ENCODE peak calls at places on chromosomes 7 and 10, in four cellular contexts. One of them, this sample, is unnamed.

GRCh38 chr10:50416885-50417284 is 165.6 kb upstream of the ASAH2 start:
- DNase-seq in DND-41: no peak
- DNase-seq in GM23248: peak; percentile 23
- DNase-seq in breast epithelium: no peak
- DNase-seq in this sample: no peak

GRCh38 chr7:111096997-111097396 is 6.1 kb downstream of the LRRN3 start:
- DNase-seq in DND-41: no peak
- DNase-seq in breast epithelium: no peak
- DNase-seq in GM23248: no peak
- DNase-seq in this sample: no peak

GRCh38 chr7:151276651-151277590 is 28.4 kb upstream of the SMARCD3 start:
- DNase-seq in breast epithelium: no peak
- DNase-seq in DND-41: peak; percentile 68
- DNase-seq in GM23248: peak; percentile 79
- DNase-seq in this sample: peak; percentile 90

GRCh38 chr7:142860968-142861367 is 6.1 kb downstream of the EPHB6 start:
- DNase-seq in DND-41: no peak
- DNase-seq in breast epithelium: no peak
- DNase-seq in GM23248: no peak
- DNase-seq in this sample: no peak

GRCh38 chr10:68408898-68409518 is 1.9 kb upstream of the RUFY2 start:
- DNase-seq in breast epithelium: no peak
- DNase-seq in GM23248: no peak
- DNase-seq in DND-41: no peak
- DNase-seq in this sample: no peak

GRCh38 chr10:121309164-121309563 is 289.1 kb downstream of the FGFR2 start:
- DNase-seq in DND-41: no peak
- DNase-seq in GM23248: no peak
- DNase-seq in breast epithelium: no peak
- DNase-seq in this sample: no peak

GRCh38 chr7:129855234-129855673 is 97.5 kb downstream of the UBE2H start:
- DNase-seq in breast epithelium: no peak
- DNase-seq in GM23248: peak; percentile 91
- DNase-seq in DND-41: no peak
- DNase-seq in this sample: no peak

GRCh38 chr7:124029789-124030188 is 3.1 kb downstream of the TMEM229A start:
- DNase-seq in breast epithelium: no peak
- DNase-seq in GM23248: no peak
- DNase-seq in DND-41: no peak
- DNase-seq in this sample: no peak

GRCh38 chr10:49441488-49442476 is 45.9 kb upstream of the DRGX start:
- DNase-seq in breast epithelium: no peak
- DNase-seq in DND-41: no peak
- DNase-seq in GM23248: no peak
- DNase-seq in this sample: no peak

GRCh38 chr7:391411-391951 is 101.5 kb downstream of the FOXL3 start:
- DNase-seq in DND-41: no peak
- DNase-seq in breast epithelium: peak; percentile 51
- DNase-seq in GM23248: no peak
- DNase-seq in this sample: peak; percentile 78

GRCh38 chr10:35572583-35572982 is 32.6 kb upstream of the GJD4 start:
- DNase-seq in DND-41: no peak
- DNase-seq in breast epithelium: no peak
- DNase-seq in GM23248: peak; percentile 56
- DNase-seq in this sample: no peak

GRCh38 chr7:75866497-75867389 is 12.1 kb upstream of the RHBDD2 start:
- DNase-seq in breast epithelium: no peak
- DNase-seq in GM23248: peak; percentile 77
- DNase-seq in DND-41: peak; percentile 25
- DNase-seq in this sample: peak; percentile 84

GRCh38 chr10:51092402-51092801 is 18.1 kb downstream of the PRKG1 start:
- DNase-seq in breast epithelium: no peak
- DNase-seq in DND-41: no peak
- DNase-seq in GM23248: peak; percentile 58
- DNase-seq in this sample: no peak

GRCh38 chr7:1403844-1404404 is 55.3 kb downstream of the MICALL2 start:
- DNase-seq in GM23248: peak; percentile 70
- DNase-seq in DND-41: no peak
- DNase-seq in breast epithelium: no peak
- DNase-seq in this sample: peak; percentile 78

GRCh38 chr10:21509391-21510217 is 15.9 kb downstream of the SKIDA1 start:
- DNase-seq in DND-41: no peak
- DNase-seq in breast epithelium: no peak
- DNase-seq in GM23248: peak; percentile 46
- DNase-seq in this sample: peak; percentile 82

GRCh38 chr10:4082851-4083250 is 297.8 kb upstream of the KLF6 start:
- DNase-seq in breast epithelium: no peak
- DNase-seq in DND-41: no peak
- DNase-seq in GM23248: peak; percentile 9
- DNase-seq in this sample: no peak

GRCh38 chr7:6443372-6443941 is 4.3 kb downstream of the DAGLB start:
- DNase-seq in GM23248: peak; percentile 97
- DNase-seq in breast epithelium: no peak
- DNase-seq in DND-41: no peak
- DNase-seq in this sample: no peak

GRCh38 chr10:60649485-60650271 is 128.6 kb upstream of the CDK1 start:
- DNase-seq in breast epithelium: no peak
- DNase-seq in DND-41: no peak
- DNase-seq in GM23248: no peak
- DNase-seq in this sample: no peak

GRCh38 chr7:68604516-68604915 is 993.8 kb upstream of the AUTS2 start:
- DNase-seq in breast epithelium: no peak
- DNase-seq in GM23248: no peak
- DNase-seq in DND-41: no peak
- DNase-seq in this sample: no peak

GRCh38 chr10:101775273-101776131 is at the start of gene FGF8:
- DNase-seq in breast epithelium: no peak
- DNase-seq in DND-41: no peak
- DNase-seq in GM23248: peak; percentile 36
- DNase-seq in this sample: peak; percentile 15

GRCh38 chr7:139648941-139649425 is 125.5 kb downstream of the CLEC2L start:
- DNase-seq in breast epithelium: no peak
- DNase-seq in GM23248: no peak
- DNase-seq in DND-41: no peak
- DNase-seq in this sample: peak; percentile 86

GRCh38 chr10:116053910-116054309 is 219.1 kb downstream of the GFRA1 start:
- DNase-seq in DND-41: no peak
- DNase-seq in GM23248: no peak
- DNase-seq in breast epithelium: no peak
- DNase-seq in this sample: no peak

GRCh38 chr10:42519761-42520460 is 118.5 kb downstream of the ZNF33B start:
- DNase-seq in DND-41: no peak
- DNase-seq in breast epithelium: no peak
- DNase-seq in GM23248: peak; percentile 3
- DNase-seq in this sample: no peak

GRCh38 chr7:519974-520458 is 370 bp upstream of the PDGFA start:
- DNase-seq in DND-41: peak; percentile 84
- DNase-seq in GM23248: peak; percentile 83
- DNase-seq in breast epithelium: no peak
- DNase-seq in this sample: peak; percentile 93

GRCh38 chr7:36473454-36474282 is 84.0 kb downstream of the ANLN start:
- DNase-seq in DND-41: peak; percentile 58
- DNase-seq in breast epithelium: no peak
- DNase-seq in GM23248: peak; percentile 51
- DNase-seq in this sample: no peak

GRCh38 chr7:85285502-85285901 is 98.6 kb upstream of the SEMA3D start:
- DNase-seq in DND-41: no peak
- DNase-seq in GM23248: no peak
- DNase-seq in breast epithelium: no peak
- DNase-seq in this sample: no peak

GRCh38 chr7:68994841-68995240 is 603.4 kb upstream of the AUTS2 start:
- DNase-seq in breast epithelium: no peak
- DNase-seq in DND-41: no peak
- DNase-seq in GM23248: no peak
- DNase-seq in this sample: no peak

GRCh38 chr10:114458955-114459354 is 54.7 kb upstream of the AFAP1L2 start:
- DNase-seq in breast epithelium: no peak
- DNase-seq in DND-41: peak; percentile 26
- DNase-seq in GM23248: peak; percentile 24
- DNase-seq in this sample: peak; percentile 51

GRCh38 chr7:129952164-129952652 is 552 bp downstream of the UBE2H start:
- DNase-seq in DND-41: peak; percentile 12
- DNase-seq in breast epithelium: peak; percentile 58
- DNase-seq in GM23248: peak; percentile 70
- DNase-seq in this sample: peak; percentile 69

GRCh38 chr7:47091141-47091540 is 490.8 kb downstream of the TNS3 start:
- DNase-seq in DND-41: no peak
- DNase-seq in breast epithelium: no peak
- DNase-seq in GM23248: peak; percentile 67
- DNase-seq in this sample: no peak

GRCh38 chr7:64881461-64882287 is 21.4 kb upstream of the ZNF273 start:
- DNase-seq in GM23248: no peak
- DNase-seq in breast epithelium: no peak
- DNase-seq in DND-41: no peak
- DNase-seq in this sample: no peak

GRCh38 chr10:35493196-35494118 is 111.7 kb upstream of the GJD4 start:
- DNase-seq in breast epithelium: no peak
- DNase-seq in DND-41: no peak
- DNase-seq in GM23248: no peak
- DNase-seq in this sample: no peak

DNA sequence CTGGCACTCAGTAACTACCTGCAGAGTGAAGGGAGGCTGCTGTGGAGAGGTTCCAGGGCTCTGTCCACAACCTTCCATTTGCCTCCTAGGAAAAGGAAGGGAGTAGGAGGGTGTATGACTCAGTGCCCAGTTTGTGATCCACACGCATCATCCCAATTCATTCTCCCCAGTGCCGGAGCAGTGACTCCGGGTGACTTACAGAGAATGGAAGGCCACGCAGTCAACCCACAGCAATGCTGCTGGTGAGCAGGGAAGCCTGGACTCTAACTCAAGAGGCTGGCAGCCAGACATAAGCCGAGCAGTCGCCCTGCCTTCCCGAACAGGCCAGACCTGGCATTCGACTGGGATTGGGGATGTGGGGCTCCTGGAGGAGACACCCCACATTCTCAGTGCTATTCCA is 139.9 kb downstream of the SH3PXD2A start:
- DNase-seq in DND-41: no peak
- DNase-seq in GM23248: peak; percentile 99
- DNase-seq in breast epithelium: no peak
- DNase-seq in this sample: no peak
- H3K4me1 ChIP-seq in DND-41: no peaks in the 10 kb centered on the region
- H3K4me1 ChIP-seq in GM23248: peaks cover 12% of the 10 kb centered on the region
- H3K4me1 ChIP-seq in breast epithelium: peaks cover 5% of the 10 kb centered on the region
- H3K4me1 ChIP-seq in this sample: no peaks in the 10 kb centered on the region

DNA sequence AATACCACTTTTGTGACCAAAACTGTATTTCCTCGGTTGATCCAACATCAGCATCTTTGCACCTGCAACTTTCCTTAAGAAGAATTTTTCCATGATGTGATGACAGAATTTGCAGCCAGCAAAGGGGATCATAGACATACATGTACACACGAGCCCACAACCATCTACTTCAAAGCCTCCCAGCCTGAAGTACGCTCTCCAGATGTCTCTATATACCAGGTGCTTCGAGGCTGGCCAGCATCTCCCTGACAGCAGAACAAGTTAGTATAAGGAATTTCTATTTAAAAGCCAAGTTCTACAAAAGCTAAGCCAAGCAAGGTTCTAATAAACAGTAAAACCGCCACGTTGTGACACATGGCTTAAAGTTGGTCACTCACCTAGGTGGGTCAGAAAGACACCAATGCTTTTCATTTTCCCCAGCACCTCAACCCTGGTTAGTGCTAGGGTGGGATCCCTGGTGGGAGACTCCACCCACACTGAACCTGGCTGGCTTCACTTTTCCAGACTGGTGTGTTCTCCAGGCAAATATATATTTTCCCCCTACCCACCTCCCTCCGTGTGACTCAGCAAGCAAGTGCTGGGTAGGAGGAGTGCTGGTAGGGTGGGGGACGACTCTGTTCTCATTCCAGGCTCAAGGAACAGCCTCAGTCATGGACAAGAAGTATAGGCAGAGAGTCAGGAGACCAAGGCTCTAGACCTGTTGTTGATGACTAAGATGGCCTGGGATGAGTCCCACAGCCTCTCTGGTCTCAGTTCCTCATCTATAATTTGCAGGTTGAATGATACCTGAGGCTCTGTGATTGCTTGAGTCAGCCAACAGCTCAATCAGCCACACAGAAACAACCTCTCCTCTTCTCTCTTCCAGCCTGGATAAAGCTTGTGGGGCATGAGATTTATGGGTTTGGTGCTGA is 328.2 kb downstream of the KCNMA1 start:
- DNase-seq in DND-41: no peak
- DNase-seq in breast epithelium: no peak
- DNase-seq in GM23248: no peak
- DNase-seq in this sample: no peak
- H3K27ac ChIP-seq in DND-41: no peak overlapping the region
- H3K27ac ChIP-seq in breast epithelium: no peak overlapping the region
- H3K27ac ChIP-seq in GM23248: no peak overlapping the region
- H3K27ac ChIP-seq in this sample: no peak overlapping the region

GRCh38 chr7:107173191-107173590 is 4.4 kb downstream of the HBP1 start:
- DNase-seq in DND-41: no peak
- DNase-seq in GM23248: no peak
- DNase-seq in breast epithelium: no peak
- DNase-seq in this sample: no peak

GRCh38 chr7:107171496-107171895 is 2.7 kb downstream of the HBP1 start:
- DNase-seq in breast epithelium: no peak
- DNase-seq in GM23248: no peak
- DNase-seq in DND-41: no peak
- DNase-seq in this sample: no peak

GRCh38 chr7:107173691-107174406 is 5.0 kb downstream of the HBP1 start:
- DNase-seq in GM23248: no peak
- DNase-seq in DND-41: no peak
- DNase-seq in breast epithelium: no peak
- DNase-seq in this sample: no peak

GRCh38 chr7:107170051-107170661 is 1.4 kb downstream of the HBP1 start:
- DNase-seq in breast epithelium: no peak
- DNase-seq in GM23248: peak; percentile 31
- DNase-seq in DND-41: no peak
- DNase-seq in this sample: no peak

DNA sequence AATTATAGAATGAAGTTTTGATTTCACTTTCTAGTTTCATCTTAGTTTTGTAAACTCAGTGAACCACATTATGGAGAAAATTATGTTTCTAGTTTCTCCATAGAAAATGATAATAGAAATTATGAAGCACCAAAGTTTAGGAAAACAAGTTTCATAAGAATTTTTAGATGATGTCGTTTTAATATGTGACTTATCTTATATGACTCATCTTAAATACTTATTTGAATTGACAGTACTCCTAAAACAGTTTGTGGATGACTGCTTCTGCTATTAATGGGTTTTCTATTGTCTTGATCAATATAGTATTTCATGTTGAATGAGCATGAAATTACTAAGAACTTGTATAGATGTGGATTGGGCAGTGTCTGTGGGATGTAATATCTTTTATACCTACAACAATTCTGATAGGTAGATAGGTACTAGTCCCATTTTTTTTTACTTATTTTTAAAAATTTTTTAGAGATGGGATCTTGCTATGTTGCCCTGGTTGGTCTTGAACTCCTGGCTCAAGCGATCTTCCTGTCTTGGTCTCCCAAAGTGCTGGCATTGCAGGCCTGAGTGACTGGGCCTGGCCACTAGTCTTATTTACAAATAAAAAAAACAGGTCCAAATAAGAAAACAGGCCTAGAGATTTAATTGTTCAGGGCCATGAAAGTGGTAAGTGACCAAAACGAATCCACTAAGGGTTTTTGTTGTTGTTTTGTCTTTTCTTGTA is 3.7 kb downstream of the HBP1 start:
- DNase-seq in GM23248: peak; percentile 20
- DNase-seq in breast epithelium: no peak
- DNase-seq in DND-41: no peak
- DNase-seq in this sample: no peak
- H3K4me1 ChIP-seq in GM23248: peaks cover 16% of the 10 kb centered on the region
- H3K4me1 ChIP-seq in breast epithelium: no peaks in the 10 kb centered on the region
- H3K4me1 ChIP-seq in DND-41: peaks cover 17% of the 10 kb centered on the region
- H3K4me1 ChIP-seq in this sample: peaks cover 54% of the 10 kb centered on the region

GRCh38 chr10:77792155-77792554 is 134.4 kb downstream of the DLG5 start:
- DNase-seq in breast epithelium: no peak
- DNase-seq in DND-41: no peak
- DNase-seq in GM23248: no peak
- DNase-seq in this sample: no peak
- H3K27ac ChIP-seq in breast epithelium: no peak overlapping the region
- H3K27ac ChIP-seq in DND-41: no peak overlapping the region
- H3K27ac ChIP-seq in GM23248: no peak overlapping the region
- H3K27ac ChIP-seq in this sample: no peak overlapping the region